ENCODE peak calls at places on chromosomes 2 and 18, in four cellular contexts. V, U, N and C are unnamed samples.

GRCh38 chr2:37638973-37639372 is 32.5 kb downstream of the CDC42EP3 start:
- DNase-seq in V (no peak), U (no peak), N (no peak), C (no peak)

GRCh38 chr18:47261902-47262301 is 10.4 kb upstream of the SKOR2 start:
- DNase-seq in V (no peak), U (no peak), N (no peak), C (no peak)

GRCh38 chr2:58762176-58762781 is 521.2 kb upstream of the FANCL start:
- DNase-seq in V (no peak), U (peak; percentile 4), N (peak; percentile 0), C (no peak)

GRCh38 chr18:31497711-31498449 is at the start of gene DSG2:
- DNase-seq in V (no peak), U (peak; percentile 31), N (peak; percentile 3), C (peak; percentile 10)

GRCh38 chr2:152445791-152446201 is 110.8 kb downstream of the FMNL2 start:
- DNase-seq in V (no peak), U (no peak), N (no peak), C (no peak)

GRCh38 chr18:9348079-9348671 is 13.6 kb downstream of the TWSG1 start:
- DNase-seq in V (no peak), U (no peak), N (no peak), C (no peak)

GRCh38 chr18:24534737-24535136 is 74.3 kb downstream of the HRH4 start:
- DNase-seq in V (no peak), U (no peak), N (no peak), C (no peak)

GRCh38 chr2:74425523-74425922 is 4.0 kb downstream of the WDR54 start:
- DNase-seq in V (no peak), U (no peak), N (no peak), C (no peak)

GRCh38 chr2:181308731-181309130 is 148.5 kb upstream of the ITGA4 start:
- DNase-seq in V (no peak), U (no peak), N (no peak), C (no peak)

GRCh38 chr2:85032621-85033020 is 61.7 kb downstream of the KCMF1 start:
- DNase-seq in V (no peak), U (no peak), N (no peak), C (no peak)

GRCh38 chr2:121955313-121956211 is 200.1 kb downstream of the TSN start:
- DNase-seq in V (no peak), U (no peak), N (no peak), C (no peak)

GRCh38 chr2:67210430-67210829 is 186.7 kb upstream of the ETAA1 start:
- DNase-seq in V (no peak), U (no peak), N (no peak), C (no peak)

GRCh38 chr2:239927424-239927981 is 97.6 kb downstream of the NDUFA10 start:
- DNase-seq in V (no peak), U (no peak), N (peak; percentile 65), C (no peak)

GRCh38 chr2:33375054-33375453 is 101.4 kb upstream of the RASGRP3 start:
- DNase-seq in V (no peak), U (no peak), N (no peak), C (no peak)

GRCh38 chr2:76464310-76464709 is 753.6 kb upstream of the GCFC2 start:
- DNase-seq in V (no peak), U (no peak), N (no peak), C (no peak)

GRCh38 chr2:10844083-10844482 is 31.5 kb upstream of the PDIA6 start:
- DNase-seq in V (no peak), U (no peak), N (no peak), C (no peak)

GRCh38 chr2:232621186-232621585 is 12.2 kb upstream of the EFHD1 start:
- DNase-seq in V (no peak), U (no peak), N (no peak), C (no peak)

GRCh38 chr2:220916931-220917330 is 655.2 kb downstream of the EPHA4 start:
- DNase-seq in V (no peak), U (no peak), N (no peak), C (no peak)